ENCODE peak calls at places on chromosome X, in five cellular contexts. C, D, S, V and Z are unnamed samples.

GRCh38 chrX:154002215-154002719 is 17.4 kb downstream of the IRAK1 start:
- DNase-seq in C (peak), D (peak), S (no peak), V (no peak), Z (no peak)

GRCh38 chrX:83008415-83008814 is 499.7 kb upstream of the POU3F4 start:
- DNase-seq in C (no peak), D (no peak), S (no peak), V (no peak), Z (no peak)

GRCh38 chrX:7190157-7190556 is 42.2 kb upstream of the PUDP start:
- DNase-seq in C (no peak), D (no peak), S (no peak), V (no peak), Z (no peak)

GRCh38 chrX:120213438-120214265 is 37.0 kb upstream of the ZBTB33 start:
- DNase-seq in C (peak), D (peak), S (no peak), V (peak), Z (peak)

GRCh38 chrX:154368630-154369452 is 5.6 kb downstream of the FLNA start:
- DNase-seq in C (peak), D (peak), S (peak), V (no peak), Z (no peak)

GRCh38 chrX:68196939-68197791 is 236.1 kb downstream of the OPHN1 start:
- DNase-seq in C (peak), D (peak), S (no peak), V (peak), Z (peak)

GRCh38 chrX:39883664-39884063 is 214.1 kb downstream of the BCOR start:
- DNase-seq in C (no peak), D (no peak), S (no peak), V (no peak), Z (no peak)

GRCh38 chrX:124605518-124605917 is 259.2 kb downstream of the SH2D1A start:
- DNase-seq in C (no peak), D (no peak), S (no peak), V (no peak), Z (no peak)

GRCh38 chrX:118595501-118596042 is 100.0 kb downstream of the DOCK11 start:
- DNase-seq in C (no peak), D (no peak), S (no peak), V (no peak), Z (no peak)

GRCh38 chrX:129653985-129654651 is 638 bp downstream of the APLN start:
- DNase-seq in C (no peak), D (peak), S (no peak), V (no peak), Z (no peak)

GRCh38 chrX:111869639-111870034 is 6.3 kb upstream of the TRPC5OS start:
- DNase-seq in C (no peak), D (peak), S (no peak), V (peak), Z (peak)

GRCh38 chrX:47802589-47802988 is 34.1 kb upstream of the ZNF81 start:
- DNase-seq in C (no peak), D (no peak), S (no peak), V (no peak), Z (no peak)

GRCh38 chrX:23764585-23764984 is 18.4 kb upstream of the SAT1 start:
- DNase-seq in C (no peak), D (no peak), S (no peak), V (no peak), Z (no peak)

GRCh38 chrX:128800138-128800537 is 723.2 kb downstream of the SMARCA1 start:
- DNase-seq in C (no peak), D (no peak), S (no peak), V (no peak), Z (no peak)

GRCh38 chrX:12170755-12171154 is 32.5 kb downstream of the FRMPD4 start:
- DNase-seq in C (no peak), D (no peak), S (no peak), V (no peak), Z (no peak)

GRCh38 chrX:17768997-17769396 is 31.7 kb downstream of the SCML1 start:
- DNase-seq in C (no peak), D (no peak), S (no peak), V (no peak), Z (no peak)

GRCh38 chrX:3262906-3263305 is 83.5 kb downstream of the MXRA5 start:
- DNase-seq in C (no peak), D (no peak), S (no peak), V (no peak), Z (no peak)

GRCh38 chrX:153459976-153460375 is 10.4 kb downstream of the HAUS7 start:
- DNase-seq in C (no peak), D (no peak), S (no peak), V (no peak), Z (no peak)